ENCODE peak calls at places on chromosomes 1 and 21, in six cellular contexts. H, E, Z, I, J and U are unnamed samples.

GRCh38 chr1:75855010-75855409 is 58.3 kb downstream of the MSH4 start:
- DNase-seq in H (peak), E (no peak), Z (no peak), I (no peak), J (peak), U (peak)

GRCh38 chr1:212234431-212235298 is 50.5 kb upstream of the PPP2R5A start:
- DNase-seq in H (peak), E (peak), Z (no peak), I (peak), J (peak), U (peak)

GRCh38 chr1:234893725-234894630 is 234.7 kb downstream of the TOMM20 start:
- DNase-seq in H (peak), E (no peak), Z (no peak), I (no peak), J (peak), U (peak)

GRCh38 chr1:230385173-230385480 is 41.0 kb downstream of the PGBD5 start:
- DNase-seq in H (no peak), E (no peak), Z (no peak), I (no peak), J (no peak), U (no peak)

GRCh38 chr1:239711768-239712167 is 325.4 kb downstream of the CHRM3 start:
- DNase-seq in H (no peak), E (no peak), Z (no peak), I (no peak), J (no peak), U (no peak)

GRCh38 chr1:58983159-58983558 is 199.3 kb upstream of the JUN start:
- DNase-seq in H (peak), E (no peak), Z (no peak), I (no peak), J (no peak), U (no peak)

GRCh38 chr1:179550753-179551682 is 24.7 kb downstream of the NPHS2 start:
- DNase-seq in H (peak), E (no peak), Z (no peak), I (no peak), J (peak), U (peak)

GRCh38 chr1:168321945-168322344 is 41.3 kb downstream of the TBX19 start:
- DNase-seq in H (peak), E (no peak), Z (no peak), I (no peak), J (peak), U (no peak)

GRCh38 chr1:6947952-6948351 is 162.7 kb downstream of the CAMTA1 start:
- DNase-seq in H (no peak), E (no peak), Z (no peak), I (no peak), J (no peak), U (no peak)

GRCh38 chr21:34582506-34583150 is 32.3 kb downstream of the RCAN1 start:
- DNase-seq in H (peak), E (no peak), Z (no peak), I (no peak), J (peak), U (no peak)

GRCh38 chr1:36307601-36308330 is 1.6 kb downstream of the SH3D21 start:
- DNase-seq in H (no peak), E (no peak), Z (peak), I (no peak), J (no peak), U (no peak)

GRCh38 chr1:240149488-240150094 is 57.9 kb downstream of the FMN2 start:
- DNase-seq in H (peak), E (no peak), Z (no peak), I (no peak), J (peak), U (no peak)

GRCh38 chr1:56249244-56249643 is 330.1 kb downstream of the PLPP3 start:
- DNase-seq in H (no peak), E (peak), Z (no peak), I (no peak), J (no peak), U (no peak)

GRCh38 chr1:89938171-89939055 is 56.5 kb upstream of the ZNF326 start:
- DNase-seq in H (peak), E (no peak), Z (no peak), I (no peak), J (peak), U (no peak)

GRCh38 chr21:41647806-41648561 is 118.9 kb downstream of the RIPK4 start:
- DNase-seq in H (no peak), E (no peak), Z (no peak), I (no peak), J (no peak), U (no peak)

GRCh38 chr1:176866011-176866410 is 298.5 kb downstream of the ASTN1 start:
- DNase-seq in H (no peak), E (no peak), Z (no peak), I (no peak), J (no peak), U (no peak)

GRCh38 chr1:219105893-219106292 is 67.8 kb upstream of the LYPLAL1 start:
- DNase-seq in H (no peak), E (no peak), Z (no peak), I (no peak), J (no peak), U (no peak)

GRCh38 chr1:77639056-77639455 is 43.4 kb downstream of the ZZZ3 start:
- DNase-seq in H (peak), E (no peak), Z (no peak), I (no peak), J (no peak), U (peak)

GRCh38 chr1:160030657-160031367 is 978 bp downstream of the PIGM start:
- DNase-seq in H (no peak), E (no peak), Z (no peak), I (no peak), J (no peak), U (no peak)

GRCh38 chr1:99590578-99591209 is 55.2 kb upstream of the PALMD start:
- DNase-seq in H (peak), E (peak), Z (no peak), I (no peak), J (peak), U (peak)

GRCh38 chr21:45524756-45525152 is 17.5 kb downstream of the SLC19A1 start:
- DNase-seq in H (no peak), E (no peak), Z (no peak), I (no peak), J (no peak), U (no peak)

GRCh38 chr1:56836359-56836758 is 17.2 kb upstream of the FYB2 start:
- DNase-seq in H (no peak), E (no peak), Z (no peak), I (no peak), J (no peak), U (no peak)

GRCh38 chr21:38140192-38140905 is 116.4 kb upstream of the KCNJ15 start:
- DNase-seq in H (peak), E (no peak), Z (peak), I (peak), J (peak), U (peak)

GRCh38 chr1:30232288-30232899 is 491.0 kb downstream of the MATN1 start:
- DNase-seq in H (no peak), E (no peak), Z (no peak), I (no peak), J (no peak), U (no peak)

GRCh38 chr1:22814176-22815042 is 103.8 kb downstream of the EPHB2 start:
- DNase-seq in H (no peak), E (no peak), Z (peak), I (peak), J (peak), U (peak)

GRCh38 chr1:12150456-12151200 is 16.2 kb upstream of the TNFRSF1B start:
- DNase-seq in H (no peak), E (no peak), Z (no peak), I (no peak), J (no peak), U (no peak)

GRCh38 chr1:186950547-186950946 is 121.8 kb downstream of the PLA2G4A start:
- DNase-seq in H (peak), E (no peak), Z (no peak), I (no peak), J (peak), U (no peak)

GRCh38 chr1:29122662-29122986 is 1.1 kb downstream of the TMEM200B start:
- DNase-seq in H (peak), E (peak), Z (peak), I (peak), J (peak), U (peak)

GRCh38 chr1:92968138-92969032 is 7.1 kb upstream of the DIPK1A start:
- DNase-seq in H (no peak), E (no peak), Z (no peak), I (no peak), J (no peak), U (no peak)

GRCh38 chr1:207847116-207847515 is 63.8 kb downstream of the CD34 start:
- DNase-seq in H (no peak), E (no peak), Z (no peak), I (no peak), J (peak), U (no peak)

GRCh38 chr1:223035724-223036478 is 107.1 kb downstream of the TLR5 start:
- DNase-seq in H (no peak), E (no peak), Z (no peak), I (no peak), J (no peak), U (no peak)

GRCh38 chr1:210293191-210293607 is 35.5 kb upstream of the HHAT start:
- DNase-seq in H (peak), E (peak), Z (no peak), I (peak), J (peak), U (no peak)

GRCh38 chr1:39842726-39843305 is 40.5 kb downstream of the TRIT1 start:
- DNase-seq in H (no peak), E (no peak), Z (no peak), I (no peak), J (no peak), U (no peak)

GRCh38 chr1:23037081-23037740 is 17.9 kb downstream of the KDM1A start:
- DNase-seq in H (no peak), E (no peak), Z (no peak), I (no peak), J (no peak), U (no peak)

GRCh38 chr1:87805661-87806376 is 477.1 kb downstream of the LMO4 start:
- DNase-seq in H (peak), E (no peak), Z (no peak), I (no peak), J (peak), U (no peak)

GRCh38 chr1:209937996-209938959 is at the start of gene SYT14:
- DNase-seq in H (peak), E (no peak), Z (no peak), I (no peak), J (peak), U (no peak)

GRCh38 chr1:24952413-24952841 is 22.4 kb upstream of the RUNX3 start:
- DNase-seq in H (no peak), E (no peak), Z (no peak), I (no peak), J (no peak), U (no peak)

GRCh38 chr1:8945568-8945967 is at the start of gene CA6:
- DNase-seq in H (no peak), E (no peak), Z (no peak), I (no peak), J (no peak), U (no peak)

GRCh38 chr1:27027575-27028250 is 15.1 kb upstream of the TENT5B start:
- DNase-seq in H (no peak), E (no peak), Z (no peak), I (no peak), J (peak), U (no peak)

GRCh38 chr1:157045251-157046218 is at the start of gene ARHGEF11:
- DNase-seq in H (peak), E (peak), Z (peak), I (peak), J (peak), U (peak)

GRCh38 chr1:157044326-157044725 is 1.2 kb downstream of the ARHGEF11 start:
- DNase-seq in H (no peak), E (no peak), Z (no peak), I (no peak), J (no peak), U (no peak)

GRCh38 chr1:157042852-157043251 is 2.7 kb downstream of the ARHGEF11 start:
- DNase-seq in H (no peak), E (no peak), Z (no peak), I (no peak), J (no peak), U (no peak)

GRCh38 chr1:157040802-157041201 is 4.7 kb downstream of the ARHGEF11 start:
- DNase-seq in H (peak), E (no peak), Z (no peak), I (no peak), J (peak), U (no peak)

DNA sequence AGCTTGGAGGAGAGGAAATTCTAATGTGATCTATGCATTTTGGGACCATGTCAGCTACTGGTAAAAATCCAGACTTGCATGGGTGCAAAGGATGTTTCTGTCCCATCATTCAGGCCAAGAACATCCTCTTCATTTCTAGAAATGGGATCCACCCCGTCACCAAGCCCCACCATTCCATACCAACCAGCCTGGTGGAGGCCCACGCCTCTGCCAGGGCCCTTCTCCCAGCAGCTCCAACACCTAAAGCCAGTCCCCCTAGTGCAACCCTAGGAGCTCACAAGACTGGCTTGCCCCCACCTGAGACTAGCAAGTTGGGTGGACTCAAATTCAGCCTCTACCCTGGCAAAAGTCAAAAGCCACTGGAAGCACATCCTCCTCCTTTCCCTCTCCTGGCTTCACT is 1.9 kb downstream of the ARHGEF11 start:
- DNase-seq in H (no peak), E (no peak), Z (no peak), I (no peak), J (no peak), U (no peak)
- H3K4me3 ChIP-seq in H (peak), E (no peak), Z (peak), I (peak), J (peak), U (peak)

DNA sequence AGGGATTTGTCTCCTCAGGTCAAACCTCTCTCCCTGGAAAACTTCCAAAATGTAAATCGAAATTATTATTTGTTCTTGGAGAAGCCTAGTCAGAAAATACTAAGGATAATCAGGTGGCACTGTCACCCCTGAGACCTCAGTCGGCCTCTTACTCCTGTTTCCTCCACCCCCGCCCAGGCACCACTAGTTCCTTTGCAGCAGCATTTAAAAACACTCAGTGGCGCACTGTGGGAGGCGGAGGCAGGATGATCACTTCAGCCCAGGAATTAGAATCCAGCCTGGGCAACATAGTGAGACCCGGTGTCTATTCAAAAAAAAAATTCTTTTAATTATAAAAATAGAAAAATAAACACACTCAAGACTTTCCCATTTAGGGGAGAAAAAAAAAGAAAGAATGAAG is 18.0 kb upstream of the IFNAR2 start:
- DNase-seq in H (no peak), E (no peak), Z (no peak), I (no peak), J (no peak), U (no peak)
- H3K4me3 ChIP-seq in H (no peak), E (no peak), Z (no peak), I (no peak), J (no peak), U (no peak)

DNA sequence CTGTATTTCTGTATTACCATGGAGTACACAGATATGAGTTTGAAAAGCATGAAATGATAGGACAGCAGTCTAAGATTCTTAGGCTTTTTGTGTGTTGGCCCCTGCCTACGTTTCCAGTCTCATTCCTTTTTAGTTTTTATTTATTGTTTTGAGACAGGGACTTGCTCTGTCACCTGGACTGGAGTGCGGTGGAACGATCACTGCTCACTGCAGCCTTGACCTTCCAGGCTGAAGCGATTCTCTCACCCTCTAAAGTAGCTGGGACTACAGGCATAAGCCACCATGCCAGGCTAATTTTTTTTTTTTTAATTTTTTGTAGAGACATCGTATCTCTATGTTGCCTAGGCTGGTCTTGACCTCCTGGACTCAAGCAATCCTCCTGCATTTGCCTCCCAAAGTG is 3.8 kb downstream of the RAVER2 start:
- DNase-seq in H (no peak), E (no peak), Z (no peak), I (no peak), J (no peak), U (no peak)
- H3K4me3 ChIP-seq in H (no peak), E (no peak), Z (no peak), I (no peak), J (no peak), U (no peak)

GRCh38 chr1:66761273-66761672 is 9.0 kb downstream of the DYNLT5 start:
- DNase-seq in H (peak), E (no peak), Z (no peak), I (no peak), J (no peak), U (no peak)

GRCh38 chr1:66767590-66767989 is 15.3 kb downstream of the DYNLT5 start:
- DNase-seq in H (no peak), E (no peak), Z (no peak), I (no peak), J (no peak), U (no peak)

GRCh38 chr1:66760506-66760905 is 8.2 kb downstream of the DYNLT5 start:
- DNase-seq in H (no peak), E (no peak), Z (no peak), I (no peak), J (no peak), U (no peak)

GRCh38 chr1:66768935-66769334 is 16.7 kb downstream of the DYNLT5 start:
- DNase-seq in H (no peak), E (no peak), Z (no peak), I (no peak), J (no peak), U (no peak)

GRCh38 chr1:66764994-66765578 is 12.8 kb downstream of the DYNLT5 start:
- DNase-seq in H (peak), E (peak), Z (no peak), I (no peak), J (peak), U (peak)
- H3K4me3 ChIP-seq in H (no peak), E (no peak), Z (no peak), I (no peak), J (no peak), U (no peak)